ENCODE peak calls at places on chromosomes 1 and 21, in nine cellular contexts. N is NCI-H2107, T is fibroblast of lung, Y is dermis blood vessel endothelial cell, Q is epithelial cell of esophagus, X is HS-5, Z is AG10803, K is IMR-90, A is dorsolateral prefrontal cortex. M is an unnamed sample.

GRCh38 chr1:209248649-209249279 is 334.8 kb upstream of the CAMK1G start:
- DNase-seq in Z (peak; percentile 56), X (peak; percentile 37), Q (peak; percentile 83), N (peak; percentile 74), T (peak; percentile 69), K (peak; percentile 54), A (peak; percentile 45), Y (peak; percentile 81), M (peak; percentile 23)

GRCh38 chr21:20729376-20729775 is 268.8 kb upstream of the NCAM2 start:
- DNase-seq in K (no peak), Y (no peak), A (no peak), N (no peak), T (no peak), Q (peak; percentile 24), X (no peak), Z (no peak), M (peak; percentile 2)

GRCh38 chr1:110673805-110674336 is 869 bp downstream of the KCNA3 start:
- DNase-seq in A (no peak), T (no peak), Q (no peak), K (no peak), N (no peak), Y (no peak), Z (no peak), X (no peak), M (no peak)

GRCh38 chr1:5423109-5423508 is 569.1 kb downstream of the NPHP4 start:
- DNase-seq in X (no peak), Z (no peak), Y (no peak), N (no peak), T (no peak), A (no peak), Q (no peak), K (no peak), M (no peak)

GRCh38 chr1:64505232-64505943 is 35.5 kb downstream of the CACHD1 start:
- DNase-seq in A (no peak), Y (no peak), Z (no peak), X (no peak), T (no peak), N (peak; percentile 27), Q (no peak), K (no peak), M (no peak)

GRCh38 chr1:98323906-98324358 is 337.6 kb upstream of the SNX7 start:
- DNase-seq in X (peak; percentile 96), N (no peak), A (no peak), Z (peak; percentile 98), Y (peak; percentile 92), T (peak; percentile 97), K (peak; percentile 96), Q (peak; percentile 91), M (peak; percentile 99)

GRCh38 chr1:160089883-160090282 is 8.5 kb downstream of the IGSF8 start:
- DNase-seq in X (no peak), N (no peak), Z (no peak), T (no peak), Y (no peak), A (no peak), K (no peak), Q (no peak), M (no peak)

GRCh38 chr1:15178571-15179484 is 25.3 kb downstream of the TMEM51 start:
- DNase-seq in Y (peak; percentile 88), Q (peak; percentile 92), X (peak; percentile 92), K (peak; percentile 97), A (no peak), T (peak; percentile 96), N (peak; percentile 35), Z (peak; percentile 79), M (peak; percentile 95)